ENCODE peak calls at places on chromosomes 12 and 14, in ten cellular contexts. E is frontal cortex; S is mucosa of descending colon; Y is stimulated activated CD8-positive, alpha-beta memory T cell treated with anti-CD3 and anti-CD28 coated beads, Interleukin-7, amount 100 ng/mL, for 4 hours; H is fibroblast of the aortic adventitia; X is activated gamma-delta T cell treated with Interleukin-2 at 50 U/mL for 16 hours; J is NCI-H1092; G is naive thymus-derived CD8-positive, alpha-beta T cell; O is AG10803; N is stimulated activated CD4-positive, alpha-beta T cell treated with anti-CD3 and anti-CD28 coated beads, Interleukin-1b, Interleukin-23, amount 100 ng/mL, for 1 hour. T is an unnamed sample.

GRCh38 chr14:106790189-106791036 is 1264.0 kb downstream of the TMEM121 start:
- DNase-seq in G (peak), O (no peak), X (peak), S (peak), Y (peak), N (peak), H (no peak), J (peak), E (no peak), T (peak)

GRCh38 chr12:107415834-107416233 is 269.8 kb upstream of the PWP1 start:
- DNase-seq in X (no peak), Y (no peak), G (no peak), O (peak), J (no peak), N (no peak), H (no peak), E (no peak), S (no peak), T (no peak)

GRCh38 chr12:52246720-52247621 is 13.9 kb downstream of the KRT7 start:
- DNase-seq in N (no peak), O (no peak), E (peak), J (no peak), X (no peak), Y (no peak), H (no peak), G (no peak), S (no peak), T (peak)

GRCh38 chr14:72678360-72678759 is 215.5 kb downstream of the DPF3 start:
- DNase-seq in N (no peak), O (peak), J (no peak), Y (no peak), H (peak), X (no peak), S (no peak), G (no peak), E (no peak), T (no peak)

GRCh38 chr12:21773263-21773741 is 1.2 kb downstream of the KCNJ8 start:
- DNase-seq in X (no peak), O (peak), E (no peak), G (no peak), H (peak), N (no peak), Y (no peak), J (no peak), S (peak), T (no peak)

GRCh38 chr12:6635375-6635855 is 344 bp downstream of the LPAR5 start:
- DNase-seq in N (no peak), E (no peak), X (peak), S (peak), H (no peak), G (no peak), Y (peak), O (no peak), J (no peak), T (no peak)

GRCh38 chr12:133023566-133023965 is 13.7 kb upstream of the ZNF84 start:
- DNase-seq in N (no peak), E (no peak), Y (no peak), H (no peak), S (no peak), O (no peak), X (no peak), G (no peak), J (no peak), T (no peak)

GRCh38 chr14:90381999-90382451 is 14.8 kb upstream of the CALM1 start:
- DNase-seq in N (no peak), H (no peak), O (no peak), Y (no peak), X (peak), G (peak), S (peak), E (no peak), J (peak), T (peak)